ENCODE peak calls at places on chromosome 21, in eight cellular contexts. F is activated naive CD8-positive, alpha-beta T cell treated with anti-CD3 and anti-CD28 coated beads, Interleukin-2, amount 50 U/mL, for 24 hours; J is NCI-H1092; G is activated CD4-positive, alpha-beta T cell treated with anti-CD3 and anti-CD28 coated beads for 48 hours; W is NCI-H460; K is stimulated activated CD8-positive, alpha-beta memory T cell treated with anti-CD3 and anti-CD28 coated beads, Interleukin-15, amount 100 ng/mL, for 48 hours; C is GM23338; I is globus pallidus. Q is an unnamed sample.

GRCh38 chr21:36615274-36615964 is 83.5 kb upstream of the SIM2 start:
- DNase-seq in I (no peak), C (peak), W (no peak), J (no peak), G (no peak), F (no peak), K (no peak), Q (no peak)

GRCh38 chr21:28633803-28634572 is 358.7 kb downstream of the LTN1 start:
- DNase-seq in W (peak), K (no peak), J (no peak), I (no peak), C (no peak), G (peak), F (no peak), Q (no peak)

GRCh38 chr21:39452207-39452964 is 616 bp downstream of the SH3BGR start:
- DNase-seq in J (no peak), W (peak), G (no peak), K (no peak), C (no peak), I (peak), F (no peak), Q (no peak)

GRCh38 chr21:37628362-37628761 is 261.8 kb downstream of the DYRK1A start:
- DNase-seq in J (no peak), I (no peak), F (no peak), C (no peak), W (no peak), K (no peak), G (no peak), Q (no peak)

GRCh38 chr21:28298251-28298672 is 694.4 kb downstream of the LTN1 start:
- DNase-seq in G (no peak), I (no peak), K (no peak), F (no peak), W (no peak), C (no peak), J (no peak), Q (no peak)

GRCh38 chr21:33980276-33980916 is 64.8 kb upstream of the ATP5PO start:
- DNase-seq in W (no peak), C (no peak), J (no peak), F (no peak), I (no peak), G (peak), K (no peak), Q (no peak)

GRCh38 chr21:34544032-34544496 is 32.1 kb upstream of the KCNE1 start:
- DNase-seq in G (peak), F (peak), C (peak), J (peak), I (peak), K (no peak), W (peak), Q (peak)

GRCh38 chr21:19523066-19523465 is 1119.5 kb upstream of the TMPRSS15 start:
- DNase-seq in G (no peak), C (no peak), K (no peak), W (no peak), J (no peak), I (no peak), F (no peak), Q (no peak)

GRCh38 chr21:16072692-16073091 is 342.9 kb downstream of the USP25 start:
- DNase-seq in K (no peak), I (peak), G (no peak), F (no peak), J (no peak), W (no peak), C (no peak), Q (no peak)

GRCh38 chr21:36297938-36298572 is 21.9 kb upstream of the MORC3 start:
- DNase-seq in G (peak), J (no peak), K (peak), F (peak), W (no peak), C (no peak), I (peak), Q (peak)

GRCh38 chr21:43702785-43703067 is 16.2 kb upstream of the PDXK start:
- DNase-seq in I (no peak), K (no peak), J (no peak), C (peak), F (no peak), G (no peak), W (no peak), Q (no peak)

GRCh38 chr21:38714998-38715397 is 90.7 kb upstream of the ETS2 start:
- DNase-seq in I (no peak), W (no peak), C (no peak), F (no peak), J (no peak), K (no peak), G (no peak), Q (no peak)

GRCh38 chr21:36550761-36551160 is 70.8 kb upstream of the CLDN14 start:
- DNase-seq in K (no peak), G (no peak), I (no peak), W (no peak), J (no peak), F (no peak), C (no peak), Q (no peak)

GRCh38 chr21:34960672-34961071 is 88.4 kb downstream of the RUNX1 start:
- DNase-seq in J (no peak), G (no peak), K (no peak), F (no peak), C (no peak), I (no peak), W (no peak), Q (no peak)

GRCh38 chr21:28345934-28346333 is 646.7 kb downstream of the LTN1 start:
- DNase-seq in K (no peak), F (no peak), J (no peak), G (no peak), W (no peak), C (no peak), I (no peak), Q (no peak)

GRCh38 chr21:36427502-36427901 is 42.3 kb downstream of the CHAF1B start:
- DNase-seq in W (no peak), F (no peak), G (no peak), K (no peak), I (no peak), J (no peak), C (no peak), Q (no peak)

GRCh38 chr21:41970099-41970391 is 16.2 kb upstream of the C2CD2 start:
- DNase-seq in G (no peak), J (no peak), K (no peak), W (no peak), C (no peak), F (no peak), I (no peak), Q (no peak)

GRCh38 chr21:36369064-36369685 is 16.0 kb upstream of the CHAF1B start:
- DNase-seq in J (no peak), C (no peak), K (no peak), I (no peak), W (no peak), G (no peak), F (no peak), Q (no peak)

GRCh38 chr21:45575304-45575992 is 33.2 kb upstream of the SLC19A1 start:
- DNase-seq in J (no peak), F (no peak), G (no peak), C (no peak), K (no peak), I (no peak), W (no peak), Q (no peak)

GRCh38 chr21:30430170-30430655 is at the start of gene KRTAP13-4:
- DNase-seq in F (no peak), W (no peak), J (no peak), G (no peak), I (no peak), K (no peak), C (no peak), Q (no peak)

GRCh38 chr21:46158666-46159300 is 3.4 kb upstream of the FTCD start:
- DNase-seq in F (no peak), I (no peak), W (no peak), K (no peak), C (no peak), G (no peak), J (no peak), Q (no peak)

GRCh38 chr21:22223385-22223784 is 1225.2 kb downstream of the NCAM2 start:
- DNase-seq in W (no peak), F (no peak), I (no peak), G (no peak), K (no peak), C (no peak), J (no peak), Q (no peak)

GRCh38 chr21:17925900-17926299 is 106.7 kb upstream of the C21orf91 start:
- DNase-seq in G (no peak), J (peak), F (no peak), I (peak), C (peak), W (peak), K (no peak), Q (no peak)

GRCh38 chr21:32562426-32562825 is 22.9 kb downstream of the TCP10L start:
- DNase-seq in G (no peak), K (no peak), C (peak), I (no peak), F (peak), W (peak), J (no peak), Q (no peak)

GRCh38 chr21:34808569-34809204 is 139.9 kb downstream of the CLIC6 start:
- DNase-seq in F (no peak), C (no peak), W (no peak), J (no peak), K (no peak), G (no peak), I (no peak), Q (no peak)

GRCh38 chr21:36507397-36508018 is 27.6 kb upstream of the CLDN14 start:
- DNase-seq in G (no peak), W (no peak), J (no peak), I (no peak), C (no peak), F (no peak), K (no peak), Q (no peak)

GRCh38 chr21:33259428-33259827 is 6.7 kb upstream of the IL10RB start:
- DNase-seq in W (no peak), G (no peak), F (no peak), C (no peak), I (no peak), K (no peak), J (no peak), Q (no peak)

GRCh38 chr21:16533692-16534407 is 804.1 kb downstream of the USP25 start:
- DNase-seq in C (no peak), I (peak), J (no peak), W (no peak), K (no peak), G (no peak), F (no peak), Q (no peak)

GRCh38 chr21:45824546-45825208 is 156.9 kb upstream of the COL6A1 start:
- DNase-seq in K (no peak), F (no peak), J (no peak), W (no peak), I (no peak), C (no peak), G (no peak), Q (no peak)

GRCh38 chr21:45408271-45408791 is 3.4 kb downstream of the COL18A1 start:
- DNase-seq in K (no peak), J (no peak), C (no peak), I (no peak), G (no peak), W (no peak), F (no peak), Q (no peak)

GRCh38 chr21:45963225-45963555 is 18.4 kb upstream of the COL6A1 start:
- DNase-seq in C (no peak), K (no peak), W (no peak), G (no peak), J (no peak), I (no peak), F (no peak), Q (no peak)

GRCh38 chr21:46069166-46069565 is 28.7 kb upstream of the COL6A2 start:
- DNase-seq in K (no peak), W (no peak), I (no peak), J (no peak), F (no peak), G (no peak), C (no peak), Q (no peak)

GRCh38 chr21:33403786-33404571 is 766 bp downstream of the IFNGR2 start:
- DNase-seq in F (peak), W (peak), C (peak), I (no peak), J (no peak), K (no peak), G (peak), Q (peak)

GRCh38 chr21:44615881-44616590 is 4.2 kb downstream of the KRTAP10-8 start:
- DNase-seq in J (peak), G (no peak), K (no peak), W (no peak), F (no peak), C (no peak), I (no peak), Q (no peak)

GRCh38 chr21:26513212-26513611 is 59.9 kb downstream of the CYYR1 start:
- DNase-seq in K (no peak), F (no peak), W (no peak), J (no peak), C (no peak), G (no peak), I (no peak), Q (no peak)